ENCODE peak calls at places on chromosomes 11 and 22, in four cellular contexts. G is adrenal gland, R is MCF 10A, H is HFF-Myc. O is an unnamed sample.
A peak's percentile ranks its signal among the peaks of the same experiment; 100 is the strongest.

GRCh38 chr11:71251761-71252433 is 480 bp downstream of the SHANK2 start:
- DNase-seq in G (no peak), R (no peak), H (no peak), O (peak; percentile 57)

GRCh38 chr11:82858556-82859091 is 41.6 kb downstream of the PRCP start:
- DNase-seq in G (no peak), R (peak; percentile 55), H (peak; percentile 54), O (no peak)

GRCh38 chr11:99368579-99368978 is 347.8 kb downstream of the CNTN5 start:
- DNase-seq in G (no peak), R (no peak), H (no peak), O (no peak)

GRCh38 chr22:17152971-17153370 is 6.1 kb downstream of the HDHD5 start:
- DNase-seq in G (no peak), R (no peak), H (no peak), O (no peak)

GRCh38 chr22:24235315-24235714 is 9.6 kb downstream of the GGT5 start:
- DNase-seq in G (no peak), R (no peak), H (no peak), O (no peak)

GRCh38 chr11:7561562-7561961 is 47.8 kb downstream of the PPFIBP2 start:
- DNase-seq in G (no peak), R (no peak), H (no peak), O (no peak)

GRCh38 chr11:55673860-55674259 is 11.9 kb downstream of the OR4C6 start:
- DNase-seq in G (no peak), R (no peak), H (no peak), O (no peak)

GRCh38 chr11:122781378-122782040 is 56.8 kb upstream of the CRTAM start:
- DNase-seq in G (peak; percentile 93), R (peak; percentile 86), H (peak; percentile 74), O (peak; percentile 84)

GRCh38 chr11:69792611-69793010 is 17.5 kb upstream of the FGF4 start:
- DNase-seq in G (no peak), R (no peak), H (no peak), O (no peak)

GRCh38 chr11:95821640-95822039 is 31.3 kb downstream of the CEP57 start:
- DNase-seq in G (no peak), R (no peak), H (no peak), O (no peak)

GRCh38 chr11:33161120-33162005 is at the start of gene CSTF3:
- DNase-seq in G (peak; percentile 100), R (peak; percentile 99), H (peak; percentile 97), O (peak; percentile 100)
- TF ChIP-seq CTCF in G (peak; percentile 62), R (peak; percentile 9), H (peak; percentile 33), O (peak; percentile 78)

GRCh38 chr11:68380786-68381622 is 68.6 kb downstream of the LRP5 start:
- DNase-seq in G (no peak), R (no peak), H (no peak), O (no peak)
- TF ChIP-seq CTCF in G (no peak), R (no peak), H (no peak), O (no peak)

GRCh38 chr11:23134627-23135026 is 274.4 kb upstream of the CCDC179 start:
- DNase-seq in G (no peak), R (no peak), H (no peak), O (no peak)

GRCh38 chr11:23143031-23143430 is 282.8 kb upstream of the CCDC179 start:
- DNase-seq in G (no peak), R (no peak), H (no peak), O (no peak)

DNA sequence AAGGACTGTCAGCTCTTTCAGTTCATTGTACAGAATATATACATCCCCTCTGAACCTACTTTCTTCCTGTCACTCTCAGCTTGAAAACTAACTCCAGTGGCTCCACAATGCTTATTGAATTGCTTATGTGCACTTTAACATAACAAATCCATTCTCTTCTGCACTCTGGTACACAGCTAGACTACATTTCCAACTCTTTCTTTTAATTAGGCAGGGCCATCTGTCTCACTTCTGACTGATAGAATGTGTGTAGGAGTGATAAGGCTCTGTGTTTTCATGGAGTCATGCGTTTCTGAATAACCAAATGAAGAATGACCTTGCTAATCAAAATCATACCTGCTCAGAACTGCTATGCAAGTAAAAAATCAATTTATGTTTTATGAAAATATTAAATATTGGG is 278.5 kb upstream of the CCDC179 start:
- DNase-seq in G (no peak), R (no peak), H (no peak), O (no peak)
- TF ChIP-seq CTCF in G (no peak), R (no peak), H (no peak), O (no peak)

DNA sequence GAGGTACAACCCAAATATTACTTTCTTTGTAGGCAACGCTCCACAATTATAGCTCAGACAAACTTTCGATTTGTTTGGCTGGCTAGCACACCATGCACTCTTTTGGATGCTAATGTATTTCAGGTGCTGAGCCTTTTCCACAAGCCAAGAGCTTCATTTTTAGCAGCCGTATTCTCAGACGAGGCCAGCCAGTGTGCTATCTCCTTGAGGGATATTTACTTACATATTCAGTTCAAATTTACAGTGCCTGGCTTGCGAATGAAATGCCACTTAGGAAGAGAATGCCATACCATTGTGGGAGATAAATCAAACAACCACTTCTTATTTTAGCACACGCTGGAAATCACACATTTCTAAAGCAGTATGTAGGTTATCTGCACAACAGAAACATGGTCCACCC is 237.0 kb downstream of the CADM1 start:
- DNase-seq in G (no peak), R (no peak), H (no peak), O (no peak)
- TF ChIP-seq CTCF in G (no peak), R (no peak), H (no peak), O (no peak)

DNA sequence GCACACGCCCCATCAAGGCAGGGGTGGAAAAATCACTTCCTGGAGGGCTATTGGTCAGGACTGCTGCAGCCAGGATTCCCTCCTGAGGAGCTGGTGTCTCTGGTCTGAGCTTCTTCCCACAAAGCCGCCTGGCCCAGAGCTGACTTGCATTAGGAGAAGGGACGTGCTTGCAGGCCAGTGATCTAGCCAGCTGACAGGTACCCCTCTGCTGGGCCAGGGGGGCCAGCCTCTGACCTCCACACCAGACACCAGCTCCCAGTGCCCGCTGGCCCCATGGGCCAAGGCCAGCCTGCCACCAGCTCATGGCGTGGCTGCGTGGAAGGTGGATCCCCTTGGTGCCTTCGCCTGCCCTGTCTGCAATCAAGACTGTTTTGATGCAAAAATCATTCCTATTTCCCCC is 83.8 kb downstream of the THAP12 start:
- DNase-seq in G (no peak), R (no peak), H (no peak), O (no peak)
- TF ChIP-seq CTCF in G (no peak), R (no peak), H (no peak), O (no peak)

GRCh38 chr11:67646535-67647336 is 3.8 kb downstream of the ACY3 start:
- DNase-seq in G (no peak), R (no peak), H (no peak), O (no peak)
- TF ChIP-seq CTCF in G (no peak), R (no peak), H (no peak), O (no peak)

DNA sequence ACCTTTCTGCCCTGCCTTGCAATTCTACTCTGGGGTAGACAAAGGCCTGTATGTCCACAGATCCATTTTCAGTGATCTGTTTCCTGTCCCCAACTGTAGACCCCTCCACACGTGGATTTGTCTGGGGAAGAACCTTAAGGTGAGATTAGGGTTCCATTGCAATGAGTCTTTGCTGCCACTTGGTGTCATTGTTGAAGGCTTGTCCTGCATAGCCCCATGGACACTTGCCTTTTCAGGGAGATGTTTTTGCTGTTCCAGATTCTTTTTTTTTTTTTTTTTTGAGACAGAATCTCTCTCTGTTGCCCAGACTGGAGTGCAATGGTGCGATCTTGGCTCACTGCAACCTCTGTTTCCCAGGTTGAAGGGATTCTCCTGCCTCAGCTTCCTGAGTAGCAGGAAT is 21.8 kb downstream of the SERPING1 start:
- DNase-seq in G (no peak), R (no peak), H (no peak), O (no peak)
- TF ChIP-seq CTCF in G (no peak), R (no peak), H (peak; percentile 38), O (no peak)

GRCh38 chr11:64359712-64360402 is 895 bp downstream of the RPS6KA4 start:
- DNase-seq in G (no peak), R (no peak), H (no peak), O (peak; percentile 46)
- TF ChIP-seq CTCF in G (no peak), R (no peak), H (no peak), O (no peak)

DNA sequence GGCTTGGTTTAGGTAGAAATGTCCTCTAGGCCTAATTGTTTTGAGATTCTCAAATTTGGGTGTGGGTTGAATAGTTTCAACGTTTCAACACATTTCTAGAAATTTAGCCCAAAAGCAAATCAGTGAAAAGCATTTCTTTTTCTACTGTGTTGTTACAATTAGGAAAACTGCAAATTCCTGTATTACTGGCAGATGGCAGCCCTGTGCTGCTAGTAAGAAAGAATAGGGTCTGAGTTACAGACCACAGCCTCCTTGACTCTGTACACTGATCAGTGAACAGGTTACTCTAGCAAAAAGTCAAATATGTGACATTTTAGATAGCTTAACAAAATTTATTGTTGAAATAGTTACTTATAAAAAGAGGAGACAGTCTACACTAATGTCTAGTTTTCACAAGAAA is 703.0 kb downstream of the JRKL start:
- DNase-seq in G (no peak), R (no peak), H (no peak), O (no peak)
- TF ChIP-seq CTCF in G (no peak), R (no peak), H (no peak), O (no peak)